ENCODE peak calls at places on chromosomes 7 and 10, in nine cellular contexts. L is HTR-8/SVneo, P is KG1, Z is nephron progenitor cell, Q is tibial artery, O is T follicular helper cell, A is A549, U is upper lobe of right lung, G is H9. D is an unnamed sample.

GRCh38 chr10:19922236-19922963 is 106.2 kb downstream of the PLXDC2 start:
- DNase-seq in L (no peak), P (no peak), Z (no peak), Q (no peak), O (no peak), A (peak; percentile 11), U (no peak), G (no peak), D (no peak)

GRCh38 chr10:73979428-73980407 is 18.2 kb upstream of the VCL start:
- DNase-seq in L (no peak), P (no peak), Z (no peak), Q (no peak), O (no peak), A (no peak), U (no peak), G (no peak), D (no peak)

GRCh38 chr7:33261585-33261984 is 132.2 kb downstream of the BBS9 start:
- DNase-seq in L (no peak), P (no peak), Z (no peak), Q (no peak), O (no peak), A (no peak), U (no peak), G (no peak), D (no peak)

GRCh38 chr7:37173655-37174054 is 275.0 kb downstream of the ELMO1 start:
- DNase-seq in L (no peak), P (no peak), Z (no peak), Q (no peak), O (no peak), A (no peak), U (no peak), G (no peak), D (no peak)

GRCh38 chr7:26474596-26474995 is 182.9 kb downstream of the SNX10 start:
- DNase-seq in L (no peak), P (no peak), Z (no peak), Q (no peak), O (no peak), A (no peak), U (no peak), G (no peak), D (no peak)

GRCh38 chr10:77578583-77579227 is 58.9 kb downstream of the KCNMA1 start:
- DNase-seq in L (no peak), P (no peak), Z (no peak), Q (no peak), O (no peak), A (peak; percentile 81), U (no peak), G (no peak), D (no peak)

GRCh38 chr10:95243318-95243617 is 47.5 kb downstream of the PDLIM1 start:
- DNase-seq in L (no peak), P (no peak), Z (no peak), Q (no peak), O (no peak), A (no peak), U (no peak), G (no peak), D (no peak)

GRCh38 chr10:79045566-79046175 is 23.1 kb upstream of the ZMIZ1 start:
- DNase-seq in L (no peak), P (no peak), Z (no peak), Q (peak; percentile 55), O (no peak), A (no peak), U (peak; percentile 44), G (no peak), D (peak; percentile 24)

GRCh38 chr7:122143376-122143750 is 686 bp downstream of the AASS start:
- DNase-seq in L (no peak), P (no peak), Z (peak; percentile 50), Q (peak; percentile 69), O (no peak), A (no peak), U (no peak), G (no peak), D (peak; percentile 49)

GRCh38 chr7:93011351-93012294 is 106.2 kb downstream of the SAMD9 start:
- DNase-seq in L (no peak), P (no peak), Z (no peak), Q (no peak), O (no peak), A (no peak), U (no peak), G (no peak), D (no peak)

GRCh38 chr7:131068604-131069021 is 259.1 kb upstream of the MKLN1 start:
- DNase-seq in L (no peak), P (no peak), Z (no peak), Q (no peak), O (no peak), A (no peak), U (no peak), G (no peak), D (no peak)

GRCh38 chr10:130623680-130624271 is 487.6 kb downstream of the GLRX3 start:
- DNase-seq in L (no peak), P (no peak), Z (peak; percentile 70), Q (no peak), O (no peak), A (no peak), U (no peak), G (peak; percentile 46), D (no peak)

GRCh38 chr7:57181281-57181680 is 49.0 kb upstream of the ZNF479 start:
- DNase-seq in L (no peak), P (no peak), Z (no peak), Q (no peak), O (no peak), A (no peak), U (peak; percentile 15), G (no peak), D (no peak)

GRCh38 chr7:117164578-117164977 is 158.3 kb downstream of the WNT2 start:
- DNase-seq in L (no peak), P (no peak), Z (no peak), Q (no peak), O (no peak), A (no peak), U (no peak), G (no peak), D (no peak)

GRCh38 chr7:37117261-37117660 is 331.4 kb downstream of the ELMO1 start:
- DNase-seq in L (no peak), P (no peak), Z (no peak), Q (no peak), O (no peak), A (no peak), U (no peak), G (peak; percentile 61), D (no peak)

GRCh38 chr10:26112532-26112931 is 104.0 kb upstream of the GAD2 start:
- DNase-seq in L (no peak), P (no peak), Z (no peak), Q (no peak), O (no peak), A (no peak), U (no peak), G (no peak), D (no peak)

GRCh38 chr7:48307041-48307714 is 135.9 kb downstream of the ABCA13 start:
- DNase-seq in L (no peak), P (no peak), Z (no peak), Q (no peak), O (no peak), A (no peak), U (no peak), G (no peak), D (no peak)

GRCh38 chr7:150914966-150915365 is 62.6 kb downstream of the AOC1 start:
- DNase-seq in L (no peak), P (no peak), Z (no peak), Q (no peak), O (no peak), A (no peak), U (no peak), G (no peak), D (no peak)

GRCh38 chr10:114328876-114329275 is 75.4 kb downstream of the AFAP1L2 start:
- DNase-seq in L (no peak), P (no peak), Z (no peak), Q (peak; percentile 72), O (no peak), A (no peak), U (no peak), G (no peak), D (no peak)

GRCh38 chr7:83541187-83541960 is 107.6 kb downstream of the SEMA3E start:
- DNase-seq in L (no peak), P (no peak), Z (no peak), Q (no peak), O (no peak), A (no peak), U (no peak), G (no peak), D (no peak)

GRCh38 chr10:32199724-32200394 is 143.6 kb upstream of the KIF5B start:
- DNase-seq in L (no peak), P (no peak), Z (no peak), Q (no peak), O (no peak), A (no peak), U (no peak), G (no peak), D (no peak)

GRCh38 chr10:119686465-119687191 is 35.4 kb downstream of the BAG3 start:
- DNase-seq in L (peak; percentile 76), P (peak; percentile 60), Z (peak; percentile 80), Q (peak; percentile 82), O (peak; percentile 74), A (peak; percentile 81), U (peak; percentile 90), G (peak; percentile 86), D (peak; percentile 64)

GRCh38 chr7:101933028-101933427 is 115.6 kb downstream of the CUX1 start:
- DNase-seq in L (no peak), P (no peak), Z (no peak), Q (no peak), O (no peak), A (no peak), U (no peak), G (no peak), D (no peak)

GRCh38 chr10:96838529-96838928 is 6.4 kb downstream of the LCOR start:
- DNase-seq in L (no peak), P (no peak), Z (no peak), Q (no peak), O (no peak), A (no peak), U (no peak), G (no peak), D (no peak)

GRCh38 chr10:104694074-104694473 is 53.0 kb downstream of the SORCS3 start:
- DNase-seq in L (no peak), P (no peak), Z (no peak), Q (no peak), O (no peak), A (no peak), U (no peak), G (no peak), D (no peak)

GRCh38 chr7:18468794-18469193 is 26.8 kb upstream of the HDAC9 start:
- DNase-seq in L (no peak), P (no peak), Z (no peak), Q (no peak), O (no peak), A (no peak), U (no peak), G (no peak), D (no peak)

GRCh38 chr10:128969551-128969950 is 497.5 kb upstream of the MGMT start:
- DNase-seq in L (no peak), P (no peak), Z (no peak), Q (no peak), O (no peak), A (no peak), U (no peak), G (no peak), D (no peak)

D was measured in Peyer's patch.